ENCODE peak calls at places on chromosomes 2 and 18, in five cellular contexts. W is lung, Q is esophagus squamous epithelium, P is iPS DF 6.9, F is right atrium auricular region. L is an unnamed sample. For H3K9me3, the result is how much of the 10 kb centered on the place peaks cover.

GRCh38 chr18:47397671-47398319 is 146.3 kb upstream of the SKOR2 start:
- DNase-seq in F (no peak), P (peak), Q (no peak), W (no peak), L (no peak)

GRCh38 chr2:71471276-71471675 is 17.9 kb downstream of the DYSF start:
- DNase-seq in Q (no peak), W (no peak), F (no peak), P (no peak), L (no peak)

GRCh38 chr2:71925268-71926097 is 222.2 kb downstream of the CYP26B1 start:
- DNase-seq in F (no peak), Q (no peak), P (no peak), W (peak), L (no peak)

GRCh38 chr2:99337931-99338580 is 867 bp downstream of the EIF5B start:
- DNase-seq in P (no peak), F (no peak), Q (no peak), W (no peak), L (no peak)

GRCh38 chr2:109701362-109701761 is 87.2 kb downstream of the SOWAHC start:
- DNase-seq in W (no peak), Q (no peak), P (no peak), F (no peak), L (no peak)

GRCh38 chr2:96175951-96176350 is 30.7 kb upstream of the DUSP2 start:
- DNase-seq in W (no peak), Q (no peak), P (no peak), F (no peak), L (no peak)

GRCh38 chr2:163812926-163813520 is 77.2 kb upstream of the FIGN start:
- DNase-seq in F (no peak), Q (no peak), P (no peak), W (no peak), L (no peak)

GRCh38 chr2:120879401-120880295 is 144.0 kb downstream of the GLI2 start:
- DNase-seq in F (no peak), W (no peak), Q (no peak), P (no peak), L (no peak)

GRCh38 chr2:4992226-4992625 is 700.0 kb upstream of the SOX11 start:
- DNase-seq in Q (no peak), W (no peak), P (no peak), F (no peak), L (no peak)

GRCh38 chr18:36492604-36493329 is 195.3 kb downstream of the FHOD3 start:
- DNase-seq in F (no peak), W (no peak), P (no peak), Q (no peak), L (no peak)

GRCh38 chr2:89845532-89845931 is 1154.1 kb downstream of the RPIA start:
- DNase-seq in Q (no peak), F (no peak), P (no peak), W (no peak), L (no peak)

GRCh38 chr2:240403358-240404104 is 31.9 kb upstream of the GPC1 start:
- DNase-seq in P (no peak), W (no peak), Q (no peak), F (no peak), L (no peak)

GRCh38 chr2:112031916-112032582 is 23.0 kb upstream of the TMEM87B start:
- DNase-seq in F (no peak), P (no peak), W (peak), Q (no peak), L (no peak)

GRCh38 chr2:26346454-26347053 is at the start of gene ADGRF3:
- DNase-seq in F (peak), W (peak), P (no peak), Q (peak), L (peak)

GRCh38 chr18:50819027-50819726 is 639 bp downstream of the MRO start:
- DNase-seq in Q (no peak), F (no peak), P (no peak), W (peak), L (no peak)

GRCh38 chr2:232577841-232578240 is 27.4 kb downstream of the EIF4E2 start:
- DNase-seq in P (no peak), W (no peak), F (no peak), Q (no peak), L (no peak)

GRCh38 chr18:332721-333513 is 65.1 kb upstream of the THOC1 start:
- DNase-seq in Q (no peak), P (no peak), W (no peak), F (no peak), L (no peak)

GRCh38 chr2:106580241-106580640 is 93.1 kb downstream of the CD8B2 start:
- DNase-seq in P (no peak), W (no peak), Q (no peak), F (no peak), L (no peak)

GRCh38 chr2:161257123-161257952 is 50.9 kb upstream of the PSMD14 start:
- DNase-seq in F (no peak), W (no peak), P (no peak), Q (no peak), L (no peak)

GRCh38 chr2:9707008-9707407 is 76.2 kb upstream of the YWHAQ start:
- DNase-seq in F (no peak), W (no peak), Q (no peak), P (no peak), L (no peak)

GRCh38 chr2:204131621-204132020 is 195.1 kb downstream of the ICOS start:
- DNase-seq in F (no peak), W (no peak), Q (no peak), P (no peak), L (no peak)

GRCh38 chr2:135473567-135473966 is 57.5 kb downstream of the ZRANB3 start:
- DNase-seq in P (peak), W (no peak), Q (no peak), F (no peak), L (no peak)

GRCh38 chr18:8332286-8332685 is 277.0 kb upstream of the RAB12 start:
- DNase-seq in F (no peak), P (no peak), W (no peak), Q (no peak), L (no peak)

GRCh38 chr2:237301595-237301994 is 112.4 kb downstream of the COL6A3 start:
- DNase-seq in F (no peak), P (no peak), W (no peak), Q (no peak), L (no peak)

GRCh38 chr2:46802665-46803550 is 112.7 kb downstream of the MCFD2 start:
- DNase-seq in P (no peak), W (peak), Q (no peak), F (no peak), L (no peak)

GRCh38 chr2:46979611-46980010 is 64.0 kb upstream of the MCFD2 start:
- DNase-seq in P (no peak), F (no peak), W (no peak), Q (no peak), L (peak)

GRCh38 chr2:164657129-164657528 is 35.8 kb upstream of the GRB14 start:
- DNase-seq in F (no peak), Q (no peak), P (no peak), W (no peak), L (no peak)

GRCh38 chr2:73850009-73850408 is 21.2 kb downstream of the STAMBP start:
- DNase-seq in Q (no peak), F (no peak), W (no peak), P (no peak), L (no peak)

GRCh38 chr2:180571559-180571958 is 408.8 kb upstream of the UBE2E3 start:
- DNase-seq in F (no peak), W (no peak), Q (no peak), P (no peak), L (no peak)

GRCh38 chr2:239570971-239571520 is 170.2 kb upstream of the HDAC4 start:
- DNase-seq in F (no peak), W (no peak), Q (no peak), P (no peak), L (no peak)

GRCh38 chr2:189633392-189633811 is 27.9 kb upstream of the ASNSD1 start:
- DNase-seq in W (no peak), F (no peak), Q (no peak), P (no peak), L (no peak)

GRCh38 chr2:3242747-3243369 is 134.8 kb downstream of the EIPR1 start:
- DNase-seq in Q (no peak), W (no peak), F (no peak), P (no peak), L (peak)

GRCh38 chr2:217951091-217951490 is 51.7 kb downstream of the TNS1 start:
- DNase-seq in P (no peak), F (no peak), Q (no peak), W (no peak), L (no peak)

GRCh38 chr2:74497777-74498499 is 1.5 kb downstream of the LBX2 start:
- DNase-seq in P (no peak), W (no peak), Q (no peak), F (no peak), L (peak)

GRCh38 chr2:101160454-101160853 is 9.3 kb upstream of the TBC1D8 start:
- DNase-seq in Q (no peak), W (no peak), F (no peak), P (no peak), L (no peak)

GRCh38 chr2:66885775-66886402 is 451.0 kb downstream of the MEIS1 start:
- DNase-seq in W (no peak), P (no peak), Q (no peak), F (no peak), L (no peak)

DNA sequence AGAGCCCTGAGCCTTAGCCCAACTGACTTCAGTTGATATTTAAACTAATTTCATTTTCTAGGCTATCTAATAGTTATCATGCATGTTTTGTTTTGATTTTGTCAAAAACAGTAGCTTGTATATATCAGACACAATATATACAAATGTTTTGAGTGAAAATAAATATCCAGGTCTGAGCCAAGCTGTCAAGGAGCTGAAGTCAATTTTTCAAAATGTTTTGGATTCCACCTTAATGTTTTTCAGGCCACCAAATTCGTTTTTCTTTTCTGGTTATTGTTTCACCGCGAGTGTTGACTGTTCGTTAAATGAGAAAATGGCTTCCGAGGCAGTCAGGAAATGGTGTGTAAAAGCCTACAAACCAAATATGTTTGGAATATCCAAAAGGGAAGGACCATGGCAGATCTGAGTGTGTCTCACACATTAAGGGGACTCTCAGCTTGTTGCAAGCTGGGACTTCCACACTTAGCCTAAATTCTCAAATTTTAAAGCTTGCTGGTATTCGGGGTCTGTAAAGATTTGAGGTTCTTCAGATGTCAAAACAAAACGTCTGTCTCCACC is 2.8 kb downstream of the HOXD12 start:
- DNase-seq in F (no peak), P (no peak), Q (no peak), W (no peak), L (no peak)
- H3K9me3 ChIP-seq in F (under half), P (under half), Q (under half), W (under half), L (under half)

DNA sequence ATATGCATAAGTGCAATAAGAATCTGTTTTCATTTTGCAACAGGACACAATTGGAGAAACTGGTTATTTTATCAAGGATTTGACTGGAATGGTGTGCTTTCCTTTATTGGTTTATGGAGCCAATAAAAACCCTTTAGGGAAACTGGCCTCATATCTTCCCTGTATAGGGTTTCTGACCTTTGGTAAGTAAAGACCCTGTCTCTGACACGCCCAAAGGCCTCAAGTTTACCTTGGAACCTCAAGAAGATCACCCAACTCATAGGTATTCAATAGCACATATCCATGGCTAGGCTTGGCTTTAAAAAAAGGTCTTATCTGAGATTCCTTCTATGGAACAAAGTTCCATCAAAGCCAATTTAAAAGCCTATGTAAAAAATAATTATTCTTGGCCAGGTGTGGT is 11.2 kb downstream of the HAAO start:
- DNase-seq in W (no peak), P (no peak), F (no peak), Q (no peak), L (no peak)
- H3K9me3 ChIP-seq in W (under half), P (under half), F (under half), Q (under half), L (under half)

GRCh38 chr18:14965553-14965952 is 217.6 kb downstream of the ANKRD30B start:
- DNase-seq in P (no peak), W (peak), F (peak), Q (no peak), L (no peak)

GRCh38 chr18:14974088-14974487 is 226.1 kb downstream of the ANKRD30B start:
- DNase-seq in F (peak), P (no peak), W (no peak), Q (no peak), L (no peak)

GRCh38 chr18:14969507-14969906 is 221.5 kb downstream of the ANKRD30B start:
- DNase-seq in W (no peak), F (peak), P (no peak), Q (no peak), L (no peak)

GRCh38 chr18:14971461-14972185 is 223.7 kb downstream of the ANKRD30B start:
- DNase-seq in Q (no peak), F (no peak), P (no peak), W (no peak), L (no peak)

GRCh38 chr18:14970027-14970426 is 222.1 kb downstream of the ANKRD30B start:
- DNase-seq in P (no peak), Q (no peak), W (peak), F (peak), L (no peak)
- H3K9me3 ChIP-seq in P (under half), Q (under half), W (under half), F (under half), L (under half)

DNA sequence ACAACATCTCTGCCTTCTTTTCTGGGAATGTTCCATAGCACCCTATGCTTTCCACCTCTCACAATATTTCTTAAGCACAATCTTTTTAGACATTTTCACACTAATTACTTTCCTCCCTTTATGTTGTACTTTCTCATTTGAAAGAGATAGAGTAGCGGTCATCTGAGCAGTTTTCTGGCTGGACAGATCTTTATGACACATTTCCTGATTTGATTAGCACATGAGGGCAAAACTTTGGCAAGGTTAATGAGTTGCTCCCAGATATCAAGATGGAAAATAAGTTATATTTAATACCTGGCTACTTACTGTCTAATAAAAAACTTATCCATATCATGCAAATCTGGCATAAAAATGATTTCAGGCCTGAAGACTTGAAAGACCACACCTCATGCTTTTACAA is 723.9 kb downstream of the SOCS6 start:
- DNase-seq in W (no peak), F (no peak), Q (no peak), P (no peak), L (no peak)
- H3K9me3 ChIP-seq in W (under half), F (under half), Q (under half), P (under half), L (under half)

GRCh38 chr18:79440728-79441127 is 45.0 kb downstream of the NFATC1 start:
- DNase-seq in Q (no peak), P (no peak), F (no peak), W (no peak), L (no peak)
- H3K9me3 ChIP-seq in Q (under half), P (under half), F (under half), W (under half), L (under half)

GRCh38 chr2:68230246-68231060 is 21.9 kb downstream of the PPP3R1 start:
- DNase-seq in F (no peak), W (no peak), P (no peak), Q (no peak), L (no peak)
- H3K9me3 ChIP-seq in F (under half), W (under half), P (under half), Q (under half), L (under half)

L was measured in T-helper 17 cell.